ENCODE peak calls at places on chromosomes 3 and 15, in five cellular contexts. One of them, this sample, is unnamed.

GRCh38 chr3:182911782-182912111 is 68.6 kb downstream of the DCUN1D1 start:
- DNase-seq in activated CD4-positive, CD25-positive, alpha-beta regulatory T cell treated with anti-CD3 and anti-CD28 coated beads, Interleukin-2, amount 50 U/mL, for 16 hours: no peak
- DNase-seq in stimulated activated CD4-positive, alpha-beta T cell treated with anti-CD3 and anti-CD28 coated beads, Interleukin-15, amount 100 ng/mL, for 24 hours: no peak
- DNase-seq in NCI-H1436: no peak
- DNase-seq in lung: no peak
- DNase-seq in this sample: no peak

GRCh38 chr15:80152896-80153876 is at the start of gene FAH:
- DNase-seq in activated CD4-positive, CD25-positive, alpha-beta regulatory T cell treated with anti-CD3 and anti-CD28 coated beads, Interleukin-2, amount 50 U/mL, for 16 hours: no peak
- DNase-seq in stimulated activated CD4-positive, alpha-beta T cell treated with anti-CD3 and anti-CD28 coated beads, Interleukin-15, amount 100 ng/mL, for 24 hours: peak
- DNase-seq in NCI-H1436: no peak
- DNase-seq in lung: peak
- DNase-seq in this sample: no peak

GRCh38 chr3:151880326-151880725 is 6.9 kb downstream of the SUCNR1 start:
- DNase-seq in activated CD4-positive, CD25-positive, alpha-beta regulatory T cell treated with anti-CD3 and anti-CD28 coated beads, Interleukin-2, amount 50 U/mL, for 16 hours: no peak
- DNase-seq in stimulated activated CD4-positive, alpha-beta T cell treated with anti-CD3 and anti-CD28 coated beads, Interleukin-15, amount 100 ng/mL, for 24 hours: no peak
- DNase-seq in NCI-H1436: no peak
- DNase-seq in lung: no peak
- DNase-seq in this sample: no peak

GRCh38 chr3:177904661-177905060 is 631.6 kb upstream of the KCNMB2 start:
- DNase-seq in activated CD4-positive, CD25-positive, alpha-beta regulatory T cell treated with anti-CD3 and anti-CD28 coated beads, Interleukin-2, amount 50 U/mL, for 16 hours: no peak
- DNase-seq in stimulated activated CD4-positive, alpha-beta T cell treated with anti-CD3 and anti-CD28 coated beads, Interleukin-15, amount 100 ng/mL, for 24 hours: no peak
- DNase-seq in NCI-H1436: no peak
- DNase-seq in lung: no peak
- DNase-seq in this sample: no peak

GRCh38 chr15:78035319-78035718 is 42.2 kb downstream of the TBC1D2B start:
- DNase-seq in activated CD4-positive, CD25-positive, alpha-beta regulatory T cell treated with anti-CD3 and anti-CD28 coated beads, Interleukin-2, amount 50 U/mL, for 16 hours: no peak
- DNase-seq in stimulated activated CD4-positive, alpha-beta T cell treated with anti-CD3 and anti-CD28 coated beads, Interleukin-15, amount 100 ng/mL, for 24 hours: peak
- DNase-seq in NCI-H1436: no peak
- DNase-seq in lung: peak
- DNase-seq in this sample: no peak

GRCh38 chr15:34732430-34732829 is 22.4 kb downstream of the GJD2 start:
- DNase-seq in activated CD4-positive, CD25-positive, alpha-beta regulatory T cell treated with anti-CD3 and anti-CD28 coated beads, Interleukin-2, amount 50 U/mL, for 16 hours: no peak
- DNase-seq in stimulated activated CD4-positive, alpha-beta T cell treated with anti-CD3 and anti-CD28 coated beads, Interleukin-15, amount 100 ng/mL, for 24 hours: no peak
- DNase-seq in NCI-H1436: no peak
- DNase-seq in lung: no peak
- DNase-seq in this sample: no peak

GRCh38 chr3:113006350-113007056 is 15.7 kb downstream of the GTPBP8 start:
- DNase-seq in activated CD4-positive, CD25-positive, alpha-beta regulatory T cell treated with anti-CD3 and anti-CD28 coated beads, Interleukin-2, amount 50 U/mL, for 16 hours: no peak
- DNase-seq in stimulated activated CD4-positive, alpha-beta T cell treated with anti-CD3 and anti-CD28 coated beads, Interleukin-15, amount 100 ng/mL, for 24 hours: no peak
- DNase-seq in NCI-H1436: no peak
- DNase-seq in lung: no peak
- DNase-seq in this sample: no peak

GRCh38 chr3:30752961-30753360 is 141.5 kb downstream of the GADL1 start:
- DNase-seq in activated CD4-positive, CD25-positive, alpha-beta regulatory T cell treated with anti-CD3 and anti-CD28 coated beads, Interleukin-2, amount 50 U/mL, for 16 hours: no peak
- DNase-seq in stimulated activated CD4-positive, alpha-beta T cell treated with anti-CD3 and anti-CD28 coated beads, Interleukin-15, amount 100 ng/mL, for 24 hours: peak
- DNase-seq in NCI-H1436: no peak
- DNase-seq in lung: peak
- DNase-seq in this sample: peak

GRCh38 chr3:124609402-124609801 is 120.8 kb upstream of the UMPS start:
- DNase-seq in activated CD4-positive, CD25-positive, alpha-beta regulatory T cell treated with anti-CD3 and anti-CD28 coated beads, Interleukin-2, amount 50 U/mL, for 16 hours: no peak
- DNase-seq in stimulated activated CD4-positive, alpha-beta T cell treated with anti-CD3 and anti-CD28 coated beads, Interleukin-15, amount 100 ng/mL, for 24 hours: no peak
- DNase-seq in NCI-H1436: no peak
- DNase-seq in lung: no peak
- DNase-seq in this sample: no peak

GRCh38 chr15:101504866-101505609 is 15.5 kb upstream of the PCSK6 start:
- DNase-seq in activated CD4-positive, CD25-positive, alpha-beta regulatory T cell treated with anti-CD3 and anti-CD28 coated beads, Interleukin-2, amount 50 U/mL, for 16 hours: no peak
- DNase-seq in stimulated activated CD4-positive, alpha-beta T cell treated with anti-CD3 and anti-CD28 coated beads, Interleukin-15, amount 100 ng/mL, for 24 hours: no peak
- DNase-seq in NCI-H1436: no peak
- DNase-seq in lung: peak
- DNase-seq in this sample: no peak

GRCh38 chr15:49693491-49693890 is 72.6 kb downstream of the DTWD1 start:
- DNase-seq in activated CD4-positive, CD25-positive, alpha-beta regulatory T cell treated with anti-CD3 and anti-CD28 coated beads, Interleukin-2, amount 50 U/mL, for 16 hours: no peak
- DNase-seq in stimulated activated CD4-positive, alpha-beta T cell treated with anti-CD3 and anti-CD28 coated beads, Interleukin-15, amount 100 ng/mL, for 24 hours: no peak
- DNase-seq in NCI-H1436: no peak
- DNase-seq in lung: no peak
- DNase-seq in this sample: no peak

GRCh38 chr3:133273346-133273745 is 126.5 kb upstream of the BFSP2 start:
- DNase-seq in activated CD4-positive, CD25-positive, alpha-beta regulatory T cell treated with anti-CD3 and anti-CD28 coated beads, Interleukin-2, amount 50 U/mL, for 16 hours: no peak
- DNase-seq in stimulated activated CD4-positive, alpha-beta T cell treated with anti-CD3 and anti-CD28 coated beads, Interleukin-15, amount 100 ng/mL, for 24 hours: no peak
- DNase-seq in NCI-H1436: no peak
- DNase-seq in lung: no peak
- DNase-seq in this sample: no peak

GRCh38 chr3:17065881-17066280 is 181.1 kb downstream of the PLCL2 start:
- DNase-seq in activated CD4-positive, CD25-positive, alpha-beta regulatory T cell treated with anti-CD3 and anti-CD28 coated beads, Interleukin-2, amount 50 U/mL, for 16 hours: no peak
- DNase-seq in stimulated activated CD4-positive, alpha-beta T cell treated with anti-CD3 and anti-CD28 coated beads, Interleukin-15, amount 100 ng/mL, for 24 hours: no peak
- DNase-seq in NCI-H1436: no peak
- DNase-seq in lung: no peak
- DNase-seq in this sample: no peak

GRCh38 chr15:63551400-63551799 is 45.8 kb upstream of the FBXL22 start:
- DNase-seq in activated CD4-positive, CD25-positive, alpha-beta regulatory T cell treated with anti-CD3 and anti-CD28 coated beads, Interleukin-2, amount 50 U/mL, for 16 hours: no peak
- DNase-seq in stimulated activated CD4-positive, alpha-beta T cell treated with anti-CD3 and anti-CD28 coated beads, Interleukin-15, amount 100 ng/mL, for 24 hours: no peak
- DNase-seq in NCI-H1436: no peak
- DNase-seq in lung: no peak
- DNase-seq in this sample: no peak

GRCh38 chr3:45772341-45773035 is 23.8 kb downstream of the SLC6A20 start:
- DNase-seq in activated CD4-positive, CD25-positive, alpha-beta regulatory T cell treated with anti-CD3 and anti-CD28 coated beads, Interleukin-2, amount 50 U/mL, for 16 hours: no peak
- DNase-seq in stimulated activated CD4-positive, alpha-beta T cell treated with anti-CD3 and anti-CD28 coated beads, Interleukin-15, amount 100 ng/mL, for 24 hours: peak
- DNase-seq in NCI-H1436: no peak
- DNase-seq in lung: no peak
- DNase-seq in this sample: no peak

GRCh38 chr15:62075595-62076279 is 9.0 kb downstream of the C2CD4A start:
- DNase-seq in activated CD4-positive, CD25-positive, alpha-beta regulatory T cell treated with anti-CD3 and anti-CD28 coated beads, Interleukin-2, amount 50 U/mL, for 16 hours: no peak
- DNase-seq in stimulated activated CD4-positive, alpha-beta T cell treated with anti-CD3 and anti-CD28 coated beads, Interleukin-15, amount 100 ng/mL, for 24 hours: no peak
- DNase-seq in NCI-H1436: no peak
- DNase-seq in lung: no peak
- DNase-seq in this sample: no peak

GRCh38 chr15:100786139-100786531 is 93.5 kb upstream of the ALDH1A3 start:
- DNase-seq in activated CD4-positive, CD25-positive, alpha-beta regulatory T cell treated with anti-CD3 and anti-CD28 coated beads, Interleukin-2, amount 50 U/mL, for 16 hours: no peak
- DNase-seq in stimulated activated CD4-positive, alpha-beta T cell treated with anti-CD3 and anti-CD28 coated beads, Interleukin-15, amount 100 ng/mL, for 24 hours: no peak
- DNase-seq in NCI-H1436: no peak
- DNase-seq in lung: no peak
- DNase-seq in this sample: no peak

GRCh38 chr15:29403778-29404177 is 134.2 kb upstream of the NSMCE3 start:
- DNase-seq in activated CD4-positive, CD25-positive, alpha-beta regulatory T cell treated with anti-CD3 and anti-CD28 coated beads, Interleukin-2, amount 50 U/mL, for 16 hours: no peak
- DNase-seq in stimulated activated CD4-positive, alpha-beta T cell treated with anti-CD3 and anti-CD28 coated beads, Interleukin-15, amount 100 ng/mL, for 24 hours: no peak
- DNase-seq in NCI-H1436: no peak
- DNase-seq in lung: no peak
- DNase-seq in this sample: no peak

GRCh38 chr15:100889359-100890058 is 9.9 kb downstream of the ALDH1A3 start:
- DNase-seq in activated CD4-positive, CD25-positive, alpha-beta regulatory T cell treated with anti-CD3 and anti-CD28 coated beads, Interleukin-2, amount 50 U/mL, for 16 hours: no peak
- DNase-seq in stimulated activated CD4-positive, alpha-beta T cell treated with anti-CD3 and anti-CD28 coated beads, Interleukin-15, amount 100 ng/mL, for 24 hours: no peak
- DNase-seq in NCI-H1436: no peak
- DNase-seq in lung: peak
- DNase-seq in this sample: no peak

GRCh38 chr3:46440531-46441294 is 24.0 kb downstream of the LTF start:
- DNase-seq in activated CD4-positive, CD25-positive, alpha-beta regulatory T cell treated with anti-CD3 and anti-CD28 coated beads, Interleukin-2, amount 50 U/mL, for 16 hours: no peak
- DNase-seq in stimulated activated CD4-positive, alpha-beta T cell treated with anti-CD3 and anti-CD28 coated beads, Interleukin-15, amount 100 ng/mL, for 24 hours: peak
- DNase-seq in NCI-H1436: no peak
- DNase-seq in lung: no peak
- DNase-seq in this sample: no peak

GRCh38 chr3:164144824-164145223 is 933.5 kb downstream of the SI start:
- DNase-seq in activated CD4-positive, CD25-positive, alpha-beta regulatory T cell treated with anti-CD3 and anti-CD28 coated beads, Interleukin-2, amount 50 U/mL, for 16 hours: no peak
- DNase-seq in stimulated activated CD4-positive, alpha-beta T cell treated with anti-CD3 and anti-CD28 coated beads, Interleukin-15, amount 100 ng/mL, for 24 hours: no peak
- DNase-seq in NCI-H1436: no peak
- DNase-seq in lung: no peak
- DNase-seq in this sample: no peak

GRCh38 chr3:22371592-22372291 is 620.7 kb upstream of the ZNF385D start:
- DNase-seq in activated CD4-positive, CD25-positive, alpha-beta regulatory T cell treated with anti-CD3 and anti-CD28 coated beads, Interleukin-2, amount 50 U/mL, for 16 hours: no peak
- DNase-seq in stimulated activated CD4-positive, alpha-beta T cell treated with anti-CD3 and anti-CD28 coated beads, Interleukin-15, amount 100 ng/mL, for 24 hours: peak
- DNase-seq in NCI-H1436: no peak
- DNase-seq in lung: no peak
- DNase-seq in this sample: no peak

GRCh38 chr3:33317963-33318708 is 40.9 kb downstream of the FBXL2 start:
- DNase-seq in activated CD4-positive, CD25-positive, alpha-beta regulatory T cell treated with anti-CD3 and anti-CD28 coated beads, Interleukin-2, amount 50 U/mL, for 16 hours: no peak
- DNase-seq in stimulated activated CD4-positive, alpha-beta T cell treated with anti-CD3 and anti-CD28 coated beads, Interleukin-15, amount 100 ng/mL, for 24 hours: no peak
- DNase-seq in NCI-H1436: no peak
- DNase-seq in lung: no peak
- DNase-seq in this sample: no peak

GRCh38 chr15:74642724-74643367 is 27.2 kb downstream of the CLK3 start:
- DNase-seq in activated CD4-positive, CD25-positive, alpha-beta regulatory T cell treated with anti-CD3 and anti-CD28 coated beads, Interleukin-2, amount 50 U/mL, for 16 hours: no peak
- DNase-seq in stimulated activated CD4-positive, alpha-beta T cell treated with anti-CD3 and anti-CD28 coated beads, Interleukin-15, amount 100 ng/mL, for 24 hours: no peak
- DNase-seq in NCI-H1436: peak
- DNase-seq in lung: no peak
- DNase-seq in this sample: no peak

GRCh38 chr3:183317886-183318845 is 65.1 kb downstream of the B3GNT5 start:
- DNase-seq in activated CD4-positive, CD25-positive, alpha-beta regulatory T cell treated with anti-CD3 and anti-CD28 coated beads, Interleukin-2, amount 50 U/mL, for 16 hours: no peak
- DNase-seq in stimulated activated CD4-positive, alpha-beta T cell treated with anti-CD3 and anti-CD28 coated beads, Interleukin-15, amount 100 ng/mL, for 24 hours: no peak
- DNase-seq in NCI-H1436: peak
- DNase-seq in lung: no peak
- DNase-seq in this sample: no peak

GRCh38 chr3:14204605-14205284 is 26.1 kb downstream of the LSM3 start:
- DNase-seq in activated CD4-positive, CD25-positive, alpha-beta regulatory T cell treated with anti-CD3 and anti-CD28 coated beads, Interleukin-2, amount 50 U/mL, for 16 hours: no peak
- DNase-seq in stimulated activated CD4-positive, alpha-beta T cell treated with anti-CD3 and anti-CD28 coated beads, Interleukin-15, amount 100 ng/mL, for 24 hours: no peak
- DNase-seq in NCI-H1436: no peak
- DNase-seq in lung: no peak
- DNase-seq in this sample: no peak

GRCh38 chr3:115783938-115784738 is 160.8 kb downstream of the GAP43 start:
- DNase-seq in activated CD4-positive, CD25-positive, alpha-beta regulatory T cell treated with anti-CD3 and anti-CD28 coated beads, Interleukin-2, amount 50 U/mL, for 16 hours: peak
- DNase-seq in stimulated activated CD4-positive, alpha-beta T cell treated with anti-CD3 and anti-CD28 coated beads, Interleukin-15, amount 100 ng/mL, for 24 hours: peak
- DNase-seq in NCI-H1436: peak
- DNase-seq in lung: peak
- DNase-seq in this sample: peak

GRCh38 chr3:30181546-30181945 is 424.9 kb upstream of the TGFBR2 start:
- DNase-seq in activated CD4-positive, CD25-positive, alpha-beta regulatory T cell treated with anti-CD3 and anti-CD28 coated beads, Interleukin-2, amount 50 U/mL, for 16 hours: no peak
- DNase-seq in stimulated activated CD4-positive, alpha-beta T cell treated with anti-CD3 and anti-CD28 coated beads, Interleukin-15, amount 100 ng/mL, for 24 hours: no peak
- DNase-seq in NCI-H1436: no peak
- DNase-seq in lung: no peak
- DNase-seq in this sample: no peak

GRCh38 chr3:24601500-24601899 is 106.8 kb upstream of the THRB start:
- DNase-seq in activated CD4-positive, CD25-positive, alpha-beta regulatory T cell treated with anti-CD3 and anti-CD28 coated beads, Interleukin-2, amount 50 U/mL, for 16 hours: no peak
- DNase-seq in stimulated activated CD4-positive, alpha-beta T cell treated with anti-CD3 and anti-CD28 coated beads, Interleukin-15, amount 100 ng/mL, for 24 hours: no peak
- DNase-seq in NCI-H1436: no peak
- DNase-seq in lung: no peak
- DNase-seq in this sample: no peak

GRCh38 chr3:157499342-157499963 is 3.8 kb downstream of the VEPH1 start:
- DNase-seq in activated CD4-positive, CD25-positive, alpha-beta regulatory T cell treated with anti-CD3 and anti-CD28 coated beads, Interleukin-2, amount 50 U/mL, for 16 hours: no peak
- DNase-seq in stimulated activated CD4-positive, alpha-beta T cell treated with anti-CD3 and anti-CD28 coated beads, Interleukin-15, amount 100 ng/mL, for 24 hours: peak
- DNase-seq in NCI-H1436: no peak
- DNase-seq in lung: peak
- DNase-seq in this sample: no peak

GRCh38 chr3:51961607-51962569 is 5.4 kb downstream of the PCBP4 start:
- DNase-seq in activated CD4-positive, CD25-positive, alpha-beta regulatory T cell treated with anti-CD3 and anti-CD28 coated beads, Interleukin-2, amount 50 U/mL, for 16 hours: no peak
- DNase-seq in stimulated activated CD4-positive, alpha-beta T cell treated with anti-CD3 and anti-CD28 coated beads, Interleukin-15, amount 100 ng/mL, for 24 hours: no peak
- DNase-seq in NCI-H1436: no peak
- DNase-seq in lung: no peak
- DNase-seq in this sample: no peak

GRCh38 chr3:14235003-14235876 is 56.6 kb downstream of the LSM3 start:
- DNase-seq in activated CD4-positive, CD25-positive, alpha-beta regulatory T cell treated with anti-CD3 and anti-CD28 coated beads, Interleukin-2, amount 50 U/mL, for 16 hours: no peak
- DNase-seq in stimulated activated CD4-positive, alpha-beta T cell treated with anti-CD3 and anti-CD28 coated beads, Interleukin-15, amount 100 ng/mL, for 24 hours: peak
- DNase-seq in NCI-H1436: no peak
- DNase-seq in lung: peak
- DNase-seq in this sample: no peak

GRCh38 chr3:104553121-104553520 is 813.6 kb upstream of the ALCAM start:
- DNase-seq in activated CD4-positive, CD25-positive, alpha-beta regulatory T cell treated with anti-CD3 and anti-CD28 coated beads, Interleukin-2, amount 50 U/mL, for 16 hours: no peak
- DNase-seq in stimulated activated CD4-positive, alpha-beta T cell treated with anti-CD3 and anti-CD28 coated beads, Interleukin-15, amount 100 ng/mL, for 24 hours: no peak
- DNase-seq in NCI-H1436: no peak
- DNase-seq in lung: no peak
- DNase-seq in this sample: peak

GRCh38 chr3:52058111-52058510 is 1.7 kb upstream of the DUSP7 start:
- DNase-seq in activated CD4-positive, CD25-positive, alpha-beta regulatory T cell treated with anti-CD3 and anti-CD28 coated beads, Interleukin-2, amount 50 U/mL, for 16 hours: no peak
- DNase-seq in stimulated activated CD4-positive, alpha-beta T cell treated with anti-CD3 and anti-CD28 coated beads, Interleukin-15, amount 100 ng/mL, for 24 hours: no peak
- DNase-seq in NCI-H1436: peak
- DNase-seq in lung: no peak
- DNase-seq in this sample: no peak

GRCh38 chr3:51340989-51341636 is 44.0 kb upstream of the MANF start:
- DNase-seq in activated CD4-positive, CD25-positive, alpha-beta regulatory T cell treated with anti-CD3 and anti-CD28 coated beads, Interleukin-2, amount 50 U/mL, for 16 hours: no peak
- DNase-seq in stimulated activated CD4-positive, alpha-beta T cell treated with anti-CD3 and anti-CD28 coated beads, Interleukin-15, amount 100 ng/mL, for 24 hours: no peak
- DNase-seq in NCI-H1436: no peak
- DNase-seq in lung: no peak
- DNase-seq in this sample: peak

GRCh38 chr3:122313261-122313660 is 11.8 kb upstream of the CSTA start:
- DNase-seq in activated CD4-positive, CD25-positive, alpha-beta regulatory T cell treated with anti-CD3 and anti-CD28 coated beads, Interleukin-2, amount 50 U/mL, for 16 hours: no peak
- DNase-seq in stimulated activated CD4-positive, alpha-beta T cell treated with anti-CD3 and anti-CD28 coated beads, Interleukin-15, amount 100 ng/mL, for 24 hours: no peak
- DNase-seq in NCI-H1436: no peak
- DNase-seq in lung: no peak
- DNase-seq in this sample: no peak

GRCh38 chr3:195911946-195912270 is 3.6 kb upstream of the TNK2 start:
- DNase-seq in activated CD4-positive, CD25-positive, alpha-beta regulatory T cell treated with anti-CD3 and anti-CD28 coated beads, Interleukin-2, amount 50 U/mL, for 16 hours: no peak
- DNase-seq in stimulated activated CD4-positive, alpha-beta T cell treated with anti-CD3 and anti-CD28 coated beads, Interleukin-15, amount 100 ng/mL, for 24 hours: no peak
- DNase-seq in NCI-H1436: no peak
- DNase-seq in lung: no peak
- DNase-seq in this sample: no peak

GRCh38 chr3:184761120-184761841 is 49.4 kb upstream of the MAGEF1 start:
- DNase-seq in activated CD4-positive, CD25-positive, alpha-beta regulatory T cell treated with anti-CD3 and anti-CD28 coated beads, Interleukin-2, amount 50 U/mL, for 16 hours: no peak
- DNase-seq in stimulated activated CD4-positive, alpha-beta T cell treated with anti-CD3 and anti-CD28 coated beads, Interleukin-15, amount 100 ng/mL, for 24 hours: no peak
- DNase-seq in NCI-H1436: no peak
- DNase-seq in lung: no peak
- DNase-seq in this sample: no peak

GRCh38 chr3:193897791-193898190 is 238.2 kb upstream of the HES1 start:
- DNase-seq in activated CD4-positive, CD25-positive, alpha-beta regulatory T cell treated with anti-CD3 and anti-CD28 coated beads, Interleukin-2, amount 50 U/mL, for 16 hours: no peak
- DNase-seq in stimulated activated CD4-positive, alpha-beta T cell treated with anti-CD3 and anti-CD28 coated beads, Interleukin-15, amount 100 ng/mL, for 24 hours: no peak
- DNase-seq in NCI-H1436: no peak
- DNase-seq in lung: no peak
- DNase-seq in this sample: no peak